ENCODE peak calls at places on chromosomes 3 and 15, in nine cellular contexts. H is non-pigmented ciliary epithelial cell; D is Right ventricle myocardium superior; E is caudate nucleus; R is NCI-H1092; Z is islet precursor cell; C is aorta; T is activated CD4-positive, alpha-beta T cell treated with anti-CD3 and anti-CD28 coated beads for 48 hours; F is midbrain. A is an unnamed sample.

GRCh38 chr3:149179225-149179624 is 42.4 kb downstream of the CP start:
- DNase-seq in H (no peak), D (no peak), E (no peak), R (no peak), Z (no peak), C (no peak), T (no peak), F (no peak), A (no peak)

GRCh38 chr3:169552533-169552932 is 111.0 kb downstream of the MECOM start:
- DNase-seq in H (no peak), D (no peak), E (no peak), R (no peak), Z (peak), C (no peak), T (no peak), F (no peak), A (no peak)

GRCh38 chr3:88336894-88337293 is 187.1 kb downstream of the C3orf38 start:
- DNase-seq in H (no peak), D (no peak), E (no peak), R (no peak), Z (no peak), C (no peak), T (no peak), F (no peak), A (no peak)

GRCh38 chr15:43777293-43777819 is 590 bp upstream of the ELL3 start:
- DNase-seq in H (no peak), D (peak), E (peak), R (peak), Z (peak), C (peak), T (peak), F (peak), A (peak)

GRCh38 chr3:136380530-136380929 is 130.4 kb downstream of the PCCB start:
- DNase-seq in H (no peak), D (no peak), E (no peak), R (no peak), Z (no peak), C (no peak), T (no peak), F (no peak), A (no peak)

GRCh38 chr3:71005797-71006321 is 577.7 kb downstream of the FOXP1 start:
- DNase-seq in H (no peak), D (no peak), E (no peak), R (no peak), Z (no peak), C (no peak), T (no peak), F (no peak), A (no peak)

GRCh38 chr3:178382388-178383061 is 153.7 kb upstream of the KCNMB2 start:
- DNase-seq in H (peak), D (no peak), E (no peak), R (no peak), Z (no peak), C (no peak), T (no peak), F (no peak), A (no peak)

GRCh38 chr3:156747046-156747445 is 72.7 kb downstream of the TIPARP start:
- DNase-seq in H (no peak), D (no peak), E (no peak), R (no peak), Z (no peak), C (no peak), T (no peak), F (no peak), A (no peak)

GRCh38 chr3:69181592-69182211 is 59.3 kb upstream of the LMOD3 start:
- DNase-seq in H (no peak), D (no peak), E (peak), R (no peak), Z (peak), C (no peak), T (no peak), F (peak), A (peak)

GRCh38 chr15:73988075-73988969 is 3.8 kb downstream of the STOML1 start:
- DNase-seq in H (no peak), D (no peak), E (no peak), R (no peak), Z (no peak), C (no peak), T (no peak), F (no peak), A (no peak)

GRCh38 chr3:105364113-105364512 is 2.6 kb upstream of the ALCAM start:
- DNase-seq in H (peak), D (no peak), E (no peak), R (no peak), Z (no peak), C (no peak), T (no peak), F (no peak), A (no peak)

GRCh38 chr3:54120657-54121403 is 1.5 kb upstream of the CACNA2D3 start:
- DNase-seq in H (no peak), D (peak), E (no peak), R (no peak), Z (peak), C (no peak), T (no peak), F (no peak), A (no peak)

GRCh38 chr3:61809879-61810278 is 248.5 kb downstream of the PTPRG start:
- DNase-seq in H (no peak), D (peak), E (no peak), R (peak), Z (no peak), C (peak), T (no peak), F (no peak), A (no peak)

GRCh38 chr3:129082026-129082425 is 21.4 kb downstream of the GP9 start:
- DNase-seq in H (no peak), D (no peak), E (no peak), R (no peak), Z (no peak), C (no peak), T (no peak), F (no peak), A (no peak)

GRCh38 chr3:59535791-59536221 is 486.0 kb upstream of the CFAP20DC start:
- DNase-seq in H (no peak), D (no peak), E (no peak), R (no peak), Z (no peak), C (no peak), T (no peak), F (no peak), A (no peak)

GRCh38 chr3:80014576-80014975 is 246.8 kb upstream of the ROBO1 start:
- DNase-seq in H (no peak), D (no peak), E (no peak), R (no peak), Z (no peak), C (no peak), T (no peak), F (no peak), A (no peak)

GRCh38 chr3:24793896-24794295 is 299.2 kb upstream of the THRB start:
- DNase-seq in H (no peak), D (no peak), E (no peak), R (peak), Z (no peak), C (no peak), T (no peak), F (no peak), A (no peak)

A was measured in hippocampal formation.